ENCODE peak calls at places on chromosomes 13 and 19, in four cellular contexts. One of them, this sample, is unnamed.

GRCh38 chr19:49689133-49690072 is at the start of gene ADM5:
- DNase-seq in WTC11: peak
- DNase-seq in K562: no peak
- DNase-seq in GM12878: no peak
- DNase-seq in this sample: no peak

GRCh38 chr13:29935309-29935981 is 85.0 kb upstream of the UBL3 start:
- DNase-seq in WTC11: no peak
- DNase-seq in K562: no peak
- DNase-seq in GM12878: peak
- DNase-seq in this sample: no peak

GRCh38 chr19:57334191-57334590 is 13.9 kb downstream of the ZNF543 start:
- DNase-seq in WTC11: no peak
- DNase-seq in K562: no peak
- DNase-seq in GM12878: no peak
- DNase-seq in this sample: peak

GRCh38 chr13:100604909-100605308 is 16.3 kb upstream of the GGACT start:
- DNase-seq in WTC11: no peak
- DNase-seq in K562: no peak
- DNase-seq in GM12878: no peak
- DNase-seq in this sample: no peak

GRCh38 chr13:52085416-52085815 is 43.5 kb downstream of the NEK5 start:
- DNase-seq in WTC11: no peak
- DNase-seq in K562: no peak
- DNase-seq in GM12878: no peak
- DNase-seq in this sample: no peak

GRCh38 chr19:5923356-5923755 is 9.3 kb downstream of the CAPS start:
- DNase-seq in WTC11: no peak
- DNase-seq in K562: no peak
- DNase-seq in GM12878: no peak
- DNase-seq in this sample: no peak

GRCh38 chr19:50492303-50493052 is 15.8 kb upstream of the GARIN5A start:
- DNase-seq in WTC11: no peak
- DNase-seq in K562: peak
- DNase-seq in GM12878: no peak
- DNase-seq in this sample: no peak

GRCh38 chr19:4361152-4362037 is 18.0 kb downstream of the MPND start:
- DNase-seq in WTC11: peak
- DNase-seq in K562: peak
- DNase-seq in GM12878: no peak
- DNase-seq in this sample: no peak

GRCh38 chr13:43377955-43378354 is 354.6 kb downstream of the DNAJC15 start:
- DNase-seq in WTC11: no peak
- DNase-seq in K562: no peak
- DNase-seq in GM12878: no peak
- DNase-seq in this sample: no peak

GRCh38 chr13:22311734-22312404 is 641.0 kb downstream of the FGF9 start:
- DNase-seq in WTC11: no peak
- DNase-seq in K562: no peak
- DNase-seq in GM12878: no peak
- DNase-seq in this sample: no peak

GRCh38 chr19:15247107-15248014 is 15.1 kb upstream of the EPHX3 start:
- DNase-seq in WTC11: no peak
- DNase-seq in K562: no peak
- DNase-seq in GM12878: no peak
- DNase-seq in this sample: peak

GRCh38 chr13:73601708-73602107 is 532.5 kb downstream of the KLF12 start:
- DNase-seq in WTC11: no peak
- DNase-seq in K562: no peak
- DNase-seq in GM12878: no peak
- DNase-seq in this sample: no peak

GRCh38 chr13:31761951-31762350 is 22.6 kb downstream of the RXFP2 start:
- DNase-seq in WTC11: no peak
- DNase-seq in K562: no peak
- DNase-seq in GM12878: no peak
- DNase-seq in this sample: no peak

DNA sequence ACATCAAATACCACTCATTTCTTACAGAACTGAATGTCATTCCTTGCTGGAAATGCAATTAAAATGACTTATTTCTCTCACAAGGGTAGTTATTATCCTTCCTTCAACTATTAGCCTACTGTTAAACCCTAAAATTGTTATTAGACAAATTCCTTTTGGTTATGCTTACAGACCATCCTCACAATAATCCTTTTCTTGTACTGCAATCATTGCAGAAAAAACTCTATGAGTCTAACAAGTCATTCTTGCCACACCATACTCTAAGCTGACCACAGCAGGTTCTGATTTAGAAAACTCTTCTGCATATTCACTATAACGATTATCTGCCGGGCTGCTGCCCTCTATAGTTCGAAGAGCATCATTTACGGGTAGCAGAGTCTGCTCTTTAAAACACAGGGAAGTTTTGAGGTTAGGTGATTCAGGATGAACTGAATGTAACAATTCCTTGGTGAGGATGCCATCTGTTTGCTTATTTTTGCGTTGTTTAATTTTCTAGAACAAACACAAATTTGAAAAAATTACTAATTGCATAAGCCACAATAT is 38.2 kb downstream of the MTMR6 start:
- DNase-seq in WTC11: peak
- DNase-seq in K562: no peak
- DNase-seq in GM12878: peak
- DNase-seq in this sample: peak
- TF ChIP-seq CREM in WTC11: no peak
- TF ChIP-seq CREM in K562: no peak
- TF ChIP-seq CREM in GM12878: peak
- TF ChIP-seq CREM in this sample: no peak

GRCh38 chr13:112711528-112712265 is 21.9 kb downstream of the ATP11A start:
- DNase-seq in WTC11: peak
- DNase-seq in K562: peak
- DNase-seq in GM12878: no peak
- DNase-seq in this sample: peak
- TF ChIP-seq CREM in WTC11: peak
- TF ChIP-seq CREM in K562: peak
- TF ChIP-seq CREM in GM12878: no peak
- TF ChIP-seq CREM in this sample: peak

DNA sequence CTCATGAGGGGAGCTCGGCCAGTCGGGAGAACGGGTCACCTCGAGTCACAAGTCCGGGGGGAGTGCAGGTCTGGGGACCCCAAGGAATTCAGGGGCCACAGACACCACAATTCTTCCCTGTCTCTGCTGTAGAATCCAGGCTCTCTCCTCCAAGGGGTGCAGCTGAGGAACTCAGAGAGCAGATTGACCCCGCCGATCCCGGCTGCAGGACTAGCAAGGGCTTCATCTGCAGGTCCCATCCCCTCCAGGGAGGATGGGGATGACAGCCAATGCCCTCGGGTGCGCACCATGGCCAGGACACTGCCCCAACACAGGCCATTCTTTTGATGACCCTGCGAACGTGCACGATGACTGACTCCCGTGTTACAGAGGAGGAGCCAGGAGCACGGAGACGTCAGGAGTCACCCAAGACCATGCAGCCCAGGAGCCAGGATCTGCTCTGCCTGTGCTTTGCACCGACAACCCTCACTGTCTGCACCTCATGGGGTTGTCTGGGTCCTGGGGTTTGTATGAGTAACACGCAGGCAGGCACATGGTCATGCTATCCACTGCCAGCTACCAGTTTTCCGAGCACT is 48.5 kb upstream of the TUBGCP3 start:
- DNase-seq in WTC11: no peak
- DNase-seq in K562: no peak
- DNase-seq in GM12878: no peak
- DNase-seq in this sample: no peak
- TF ChIP-seq CREM in WTC11: no peak
- TF ChIP-seq CREM in K562: no peak
- TF ChIP-seq CREM in GM12878: no peak
- TF ChIP-seq CREM in this sample: no peak

GRCh38 chr13:77894743-77895142 is 23.9 kb downstream of the EDNRB start:
- DNase-seq in WTC11: no peak
- DNase-seq in K562: no peak
- DNase-seq in GM12878: no peak
- DNase-seq in this sample: no peak

GRCh38 chr13:77892491-77892890 is 26.1 kb downstream of the EDNRB start:
- DNase-seq in WTC11: no peak
- DNase-seq in K562: no peak
- DNase-seq in GM12878: no peak
- DNase-seq in this sample: no peak

GRCh38 chr13:77893066-77893465 is 25.6 kb downstream of the EDNRB start:
- DNase-seq in WTC11: no peak
- DNase-seq in K562: no peak
- DNase-seq in GM12878: no peak
- DNase-seq in this sample: no peak

GRCh38 chr13:77891486-77891885 is 27.1 kb downstream of the EDNRB start:
- DNase-seq in WTC11: no peak
- DNase-seq in K562: no peak
- DNase-seq in GM12878: no peak
- DNase-seq in this sample: no peak

DNA sequence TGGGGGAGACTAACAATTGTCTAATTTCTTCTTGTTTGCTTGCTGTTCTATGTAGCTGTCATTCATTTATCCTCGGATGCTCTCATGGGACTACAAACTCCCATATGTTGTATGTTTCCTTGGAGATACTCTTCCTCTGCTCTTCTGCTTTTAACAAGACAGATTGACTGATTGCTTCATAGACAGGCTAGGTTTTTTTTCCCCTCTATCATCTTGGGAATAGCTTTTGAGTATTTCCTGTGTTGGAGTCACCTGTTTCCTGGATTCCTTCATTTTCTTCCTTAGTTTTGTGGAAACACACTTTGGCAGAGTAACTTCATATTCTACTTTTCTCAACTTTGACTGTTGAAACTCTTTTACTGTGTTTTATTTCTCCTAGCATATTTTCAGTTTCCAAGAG is 27.6 kb downstream of the EDNRB start:
- DNase-seq in WTC11: no peak
- DNase-seq in K562: no peak
- DNase-seq in GM12878: no peak
- DNase-seq in this sample: no peak
- TF ChIP-seq CREM in WTC11: no peak
- TF ChIP-seq CREM in K562: no peak
- TF ChIP-seq CREM in GM12878: no peak
- TF ChIP-seq CREM in this sample: no peak

DNA sequence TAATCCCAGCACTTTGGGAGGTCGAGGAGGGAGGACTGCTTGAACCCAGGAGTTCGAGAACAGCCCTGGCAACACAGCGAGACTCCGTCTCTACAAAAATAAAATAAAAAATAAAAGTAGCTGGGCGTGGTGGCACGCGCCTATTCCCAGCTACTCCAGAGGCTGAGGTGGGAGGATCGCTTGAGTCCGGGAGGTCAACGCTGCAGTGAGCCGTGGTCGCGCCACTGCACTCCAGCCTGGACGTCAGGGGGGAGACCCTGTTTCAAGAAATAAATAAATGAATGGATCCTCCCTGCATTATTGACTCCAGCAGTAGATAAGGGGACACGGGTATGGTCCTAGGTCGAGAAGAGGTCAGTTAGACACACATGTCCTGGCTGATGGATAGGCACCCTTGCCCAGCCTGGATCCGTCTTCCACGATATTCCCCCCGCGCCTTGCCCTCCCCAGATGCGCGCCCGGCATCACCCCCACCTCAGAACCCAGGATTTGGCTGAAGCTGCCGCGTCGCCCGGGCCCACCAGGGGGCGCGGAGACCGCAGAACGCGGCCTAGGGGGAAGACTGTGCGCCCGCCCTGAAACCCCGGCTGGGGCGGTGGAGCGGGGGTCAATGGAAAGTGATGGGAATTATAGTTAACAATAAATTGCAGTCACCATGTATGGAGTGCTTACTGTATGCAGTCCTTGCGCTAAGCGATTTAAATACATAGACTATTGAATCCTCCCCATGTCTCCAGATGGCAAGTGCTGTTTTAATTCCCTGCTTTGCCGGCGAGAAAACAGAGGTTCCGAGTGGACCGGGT is 2.1 kb upstream of the HOOK2 start:
- DNase-seq in WTC11: peak
- DNase-seq in K562: peak
- DNase-seq in GM12878: no peak
- DNase-seq in this sample: peak
- TF ChIP-seq CREM in WTC11: peak
- TF ChIP-seq CREM in K562: peak
- TF ChIP-seq CREM in GM12878: peak
- TF ChIP-seq CREM in this sample: no peak

GRCh38 chr13:26816876-26817275 is 56.3 kb upstream of the GPR12 start:
- DNase-seq in WTC11: no peak
- DNase-seq in K562: no peak
- DNase-seq in GM12878: no peak
- DNase-seq in this sample: no peak
- TF ChIP-seq CREM in WTC11: no peak
- TF ChIP-seq CREM in K562: no peak
- TF ChIP-seq CREM in GM12878: no peak
- TF ChIP-seq CREM in this sample: no peak

DNA sequence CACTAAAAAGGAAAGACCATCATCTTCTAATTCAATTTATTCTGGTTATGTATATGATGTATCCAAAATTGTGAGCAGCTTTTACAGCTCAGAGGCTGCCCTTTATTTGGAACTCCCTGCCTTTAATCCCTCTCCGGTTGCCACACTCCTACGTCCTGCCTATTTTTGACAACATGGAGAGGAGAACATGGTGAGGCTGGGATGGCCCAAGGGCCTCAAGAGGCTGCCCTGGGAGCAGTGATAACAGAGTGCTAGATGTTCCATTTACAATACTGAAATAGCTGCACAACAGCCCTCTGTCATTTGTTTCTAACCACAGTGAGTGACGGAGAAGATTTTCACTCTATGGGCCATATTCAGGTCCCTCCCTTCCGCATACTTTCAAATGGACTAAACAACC is 33.5 kb downstream of the STARD13 start:
- DNase-seq in WTC11: no peak
- DNase-seq in K562: no peak
- DNase-seq in GM12878: no peak
- DNase-seq in this sample: no peak
- TF ChIP-seq CREM in WTC11: no peak
- TF ChIP-seq CREM in K562: no peak
- TF ChIP-seq CREM in GM12878: no peak
- TF ChIP-seq CREM in this sample: no peak

GRCh38 chr19:52464798-52465470 is 11.6 kb downstream of the ZNF578 start:
- DNase-seq in WTC11: peak
- DNase-seq in K562: peak
- DNase-seq in GM12878: no peak
- DNase-seq in this sample: peak
- TF ChIP-seq CREM in WTC11: no peak
- TF ChIP-seq CREM in K562: no peak
- TF ChIP-seq CREM in GM12878: no peak
- TF ChIP-seq CREM in this sample: no peak

This sample was measured in HepG2.